ENCODE peak calls at places on chromosome 19, in six cellular contexts. G is body of pancreas, I is upper lobe of right lung, W is GM23338, C is stomach, A is lung. H is an unnamed sample.

GRCh38 chr19:38640368-38640767 is 7.1 kb upstream of the ACTN4 start:
- DNase-seq in G (no peak), I (no peak), W (no peak), C (no peak), A (no peak), H (no peak)

GRCh38 chr19:31174948-31175347 is 174.3 kb downstream of the TSHZ3 start:
- DNase-seq in G (no peak), I (no peak), W (no peak), C (no peak), A (no peak), H (no peak)

GRCh38 chr19:55426042-55426441 is 17.1 kb downstream of the SHISA7 start:
- DNase-seq in G (no peak), I (no peak), W (no peak), C (no peak), A (no peak), H (no peak)

GRCh38 chr19:6424190-6424938 is at the start of gene KHSRP:
- DNase-seq in G (no peak), I (peak), W (peak), C (no peak), A (no peak), H (no peak)

GRCh38 chr19:19539738-19540703 is 2.0 kb downstream of the CILP2 start:
- DNase-seq in G (peak), I (peak), W (peak), C (peak), A (peak), H (peak)

GRCh38 chr19:22797040-22797439 is 13.1 kb upstream of the ZNF99 start:
- DNase-seq in G (no peak), I (no peak), W (peak), C (no peak), A (no peak), H (no peak)

GRCh38 chr19:38649305-38650179 is 2.1 kb downstream of the ACTN4 start:
- DNase-seq in G (peak), I (peak), W (peak), C (peak), A (peak), H (peak)

GRCh38 chr19:27962260-27962659 is 1250.7 kb downstream of the UQCRFS1 start:
- DNase-seq in G (no peak), I (no peak), W (peak), C (no peak), A (no peak), H (no peak)

GRCh38 chr19:45336696-45337251 is 3.8 kb upstream of the KLC3 start:
- DNase-seq in G (no peak), I (no peak), W (no peak), C (no peak), A (no peak), H (no peak)

GRCh38 chr19:8363803-8364771 is at the start of gene ANGPTL4:
- DNase-seq in G (peak), I (peak), W (peak), C (peak), A (peak), H (peak)

DNA sequence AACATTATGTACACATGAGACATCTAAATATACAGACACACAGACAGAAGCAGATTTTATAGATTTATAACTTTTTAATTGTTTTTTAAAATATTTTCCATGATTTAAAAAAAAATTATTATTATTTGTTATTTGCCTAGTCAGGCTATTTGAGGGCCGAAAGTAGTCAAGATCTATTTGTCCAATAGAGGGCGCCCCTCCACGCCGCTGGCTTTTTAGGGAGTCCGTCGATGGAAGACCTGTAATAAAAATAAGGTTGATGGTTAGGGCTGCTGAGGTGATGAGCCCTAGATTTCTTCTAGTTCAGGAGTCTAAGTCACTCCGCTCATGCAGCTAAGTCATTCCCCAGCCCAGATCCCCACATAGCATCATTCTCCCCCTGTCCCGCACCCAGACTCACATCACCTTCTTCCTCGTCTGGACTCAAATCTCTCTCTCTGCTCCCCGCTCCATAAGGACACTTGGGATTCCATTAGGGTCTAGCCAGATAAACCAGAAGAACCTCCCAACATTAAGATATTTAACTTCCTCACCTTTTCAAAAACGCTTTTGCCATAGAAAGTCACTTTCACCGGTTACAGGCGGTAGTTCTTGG is 33.9 kb upstream of the CEACAM21 start:
- DNase-seq in G (peak), I (peak), W (peak), C (peak), A (peak), H (no peak)
- TF ChIP-seq CTCF in G (peak), I (peak), W (peak), C (no peak), A (peak), H (peak)

DNA sequence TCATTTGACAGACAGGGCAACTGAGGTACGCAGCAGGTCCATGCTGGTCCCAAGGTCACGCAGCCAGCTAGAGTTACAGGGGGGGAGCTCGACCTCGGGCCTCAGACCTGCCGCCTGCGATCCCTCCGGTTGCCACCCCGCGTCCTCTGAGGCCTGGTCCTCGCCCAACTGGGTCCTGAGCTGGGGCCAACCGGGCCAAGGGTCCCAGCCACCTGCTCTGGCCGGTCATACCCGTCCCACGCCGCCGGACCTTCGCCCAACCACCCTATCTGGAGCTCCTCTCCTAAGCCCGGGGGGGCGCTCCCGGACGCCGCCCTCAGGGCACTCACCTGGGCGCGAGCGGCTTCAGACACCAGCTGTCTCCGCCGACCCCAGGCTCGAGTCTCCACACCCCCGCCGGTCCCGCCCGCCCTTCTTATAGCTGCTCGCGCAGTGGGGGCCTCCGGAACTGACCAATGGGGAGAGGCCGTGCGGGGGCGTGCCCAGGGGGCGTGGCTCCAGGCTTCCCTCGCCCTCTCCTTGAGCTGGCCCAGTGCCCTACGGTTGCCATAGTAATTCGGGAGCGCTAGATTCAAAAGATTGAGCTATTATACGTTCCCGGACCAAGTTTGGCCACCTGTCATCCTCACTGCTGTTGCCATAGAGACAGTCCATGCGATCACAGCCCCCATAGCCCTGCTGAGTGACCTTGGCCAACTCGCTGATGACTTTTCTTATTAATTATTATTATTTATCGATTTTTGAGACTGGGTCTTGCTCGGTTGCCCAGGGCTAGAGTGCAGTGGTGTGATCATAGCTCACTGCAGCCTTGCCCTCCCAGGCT is at the start of gene PLIN5:
- DNase-seq in G (peak), I (peak), W (peak), C (peak), A (peak), H (peak)
- TF ChIP-seq CTCF in G (peak), I (no peak), W (no peak), C (no peak), A (no peak), H (no peak)

DNA sequence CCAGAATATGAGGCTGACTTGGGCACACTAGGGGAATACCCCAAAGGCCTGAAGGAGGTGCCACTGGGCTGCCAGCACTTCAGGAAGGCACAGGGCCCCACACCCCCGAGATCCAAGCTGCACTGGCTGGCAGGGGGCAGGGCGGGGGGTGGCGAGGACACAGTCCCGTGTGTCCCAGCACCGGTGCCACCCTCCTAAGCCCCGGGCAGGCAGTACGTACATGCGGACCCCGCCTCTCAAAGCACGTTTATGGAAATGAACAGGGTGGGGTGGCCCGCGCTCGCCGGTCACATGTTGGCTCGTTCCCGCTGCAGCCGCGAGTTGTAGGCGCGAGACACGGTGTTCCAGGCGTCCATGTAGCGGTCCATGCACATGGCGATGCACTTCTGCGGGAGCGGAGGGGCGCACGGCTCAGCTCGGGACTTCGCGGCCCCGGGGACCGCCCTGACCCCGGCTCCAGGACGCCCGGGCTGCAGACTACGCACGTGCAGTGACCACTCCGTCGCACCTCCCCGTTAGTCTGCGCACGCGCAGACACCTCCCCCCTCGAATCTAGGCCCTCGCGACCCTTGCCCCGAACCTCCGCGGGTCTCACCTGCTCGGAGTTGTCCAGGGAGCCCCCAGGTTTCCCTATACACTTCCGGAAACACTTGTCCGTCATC is 594 bp downstream of the TIMM13 start:
- DNase-seq in G (peak), I (peak), W (peak), C (peak), A (no peak), H (peak)
- TF ChIP-seq CTCF in G (no peak), I (no peak), W (no peak), C (no peak), A (no peak), H (no peak)

GRCh38 chr19:49019242-49019932 is 2.5 kb upstream of the LHB start:
- DNase-seq in G (peak), I (peak), W (peak), C (peak), A (peak), H (no peak)
- TF ChIP-seq CTCF in G (no peak), I (no peak), W (peak), C (no peak), A (no peak), H (no peak)

DNA sequence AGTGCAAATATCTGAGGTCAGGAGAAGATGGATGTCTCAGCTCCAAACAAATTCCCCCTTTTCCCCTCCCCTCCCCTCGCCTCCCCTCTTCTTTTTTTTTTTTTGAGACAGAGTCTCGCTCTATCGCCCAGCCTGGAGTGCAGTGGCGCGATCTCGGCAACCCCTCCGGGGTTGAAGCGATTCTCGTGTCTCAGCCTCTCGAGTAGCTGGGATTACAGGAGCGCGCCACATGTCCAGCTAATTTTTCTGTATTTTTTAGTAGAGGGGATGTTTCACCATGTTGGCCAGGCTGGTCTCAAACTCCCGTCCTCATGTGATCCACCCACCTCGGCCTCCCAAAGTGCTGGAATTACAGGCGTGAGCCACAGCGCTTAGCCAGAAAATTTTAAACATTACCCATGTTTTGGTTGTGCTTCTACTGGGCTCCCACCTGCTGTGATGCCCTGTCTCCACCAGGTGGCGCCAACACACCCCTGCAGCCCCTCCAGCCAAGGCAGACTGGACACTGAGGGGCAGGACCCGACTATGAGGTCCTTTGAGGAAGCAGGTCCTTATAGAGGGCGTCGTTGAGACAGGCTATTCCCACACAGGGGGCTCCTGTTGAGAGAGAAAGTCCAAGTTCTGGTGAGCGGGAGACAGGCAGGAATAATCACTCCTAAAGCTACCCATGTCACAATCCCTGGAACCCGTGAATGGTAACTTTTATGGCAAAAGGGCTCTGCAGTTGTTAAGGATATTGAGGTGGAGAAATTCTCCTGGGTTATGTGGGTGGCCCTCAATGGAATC is 6.3 kb downstream of the ERICH4 start:
- DNase-seq in G (peak), I (peak), W (peak), C (peak), A (peak), H (peak)
- TF ChIP-seq CTCF in G (peak), I (peak), W (peak), C (peak), A (peak), H (peak)